ENCODE peak calls at places on chromosomes 16 and 17, in five cellular contexts. W is body of pancreas, A is tibial nerve, Z is adrenal gland, U is testis. Q is an unnamed sample. For H3K4me1, the result is how much of the 10 kb centered on the place peaks cover.

GRCh38 chr16:81737885-81738536 is 41.1 kb upstream of the PLCG2 start:
- DNase-seq in W (peak), A (peak), Z (peak), U (peak), Q (peak)

GRCh38 chr17:42016411-42016831 is 818 bp downstream of the DNAJC7 start:
- DNase-seq in W (no peak), A (no peak), Z (no peak), U (peak), Q (no peak)

GRCh38 chr16:68760671-68761275 is 23.7 kb downstream of the CDH1 start:
- DNase-seq in W (peak), A (no peak), Z (no peak), U (no peak), Q (no peak)

GRCh38 chr16:14148569-14148968 is 77.5 kb downstream of the MRTFB start:
- DNase-seq in W (no peak), A (no peak), Z (no peak), U (no peak), Q (no peak)

GRCh38 chr16:2333772-2334379 is 6.7 kb downstream of the ABCA3 start:
- DNase-seq in W (no peak), A (no peak), Z (peak), U (no peak), Q (no peak)

GRCh38 chr16:84840687-84841627 is 21.2 kb downstream of the CRISPLD2 start:
- DNase-seq in W (no peak), A (no peak), Z (no peak), U (no peak), Q (no peak)

GRCh38 chr16:48542966-48543365 is 67.0 kb downstream of the N4BP1 start:
- DNase-seq in W (no peak), A (no peak), Z (no peak), U (no peak), Q (no peak)

GRCh38 chr16:71367243-71367976 is 8.9 kb downstream of the CALB2 start:
- DNase-seq in W (peak), A (no peak), Z (peak), U (peak), Q (no peak)

GRCh38 chr17:72984925-72985322 is 107.6 kb downstream of the SLC39A11 start:
- DNase-seq in W (no peak), A (no peak), Z (no peak), U (no peak), Q (no peak)

GRCh38 chr16:24013733-24014645 is 178.2 kb downstream of the PRKCB start:
- DNase-seq in W (peak), A (no peak), Z (no peak), U (no peak), Q (no peak)

DNA sequence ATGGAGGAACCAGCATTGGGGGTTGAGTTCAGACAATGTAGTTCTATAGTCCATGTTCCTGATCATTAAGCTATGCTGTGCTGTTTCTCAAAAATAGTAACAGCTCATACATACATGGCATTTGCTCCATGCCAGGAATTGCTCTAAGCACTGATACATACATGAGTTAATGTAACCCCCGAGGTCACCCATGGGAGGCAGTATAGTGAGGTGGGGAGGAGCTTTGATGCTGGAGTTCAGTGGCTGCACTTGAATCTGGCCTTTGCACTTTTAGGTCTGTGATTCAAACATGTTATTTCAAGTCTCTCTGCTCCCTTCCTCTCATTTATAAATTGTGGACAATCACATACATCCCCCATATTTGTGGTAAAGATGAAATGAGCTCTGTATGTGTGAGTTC is 223.1 kb upstream of the WSB1 start:
- DNase-seq in W (no peak), A (no peak), Z (no peak), U (no peak), Q (no peak)
- TF ChIP-seq CTCF in W (no peak), A (no peak), Z (no peak), U (no peak), Q (no peak)

GRCh38 chr17:74464730-74465377 is 1.6 kb upstream of the CD300A start:
- DNase-seq in W (no peak), A (no peak), Z (no peak), U (no peak), Q (no peak)

GRCh38 chr17:74465378-74466110 is 890 bp upstream of the CD300A start:
- DNase-seq in W (no peak), A (no peak), Z (no peak), U (no peak), Q (no peak)

GRCh38 chr17:74466785-74467158 is 338 bp downstream of the CD300A start:
- DNase-seq in W (no peak), A (no peak), Z (no peak), U (no peak), Q (no peak)

GRCh38 chr17:74467221-74467951 is 952 bp downstream of the CD300A start:
- DNase-seq in W (peak), A (no peak), Z (peak), U (no peak), Q (no peak)

DNA sequence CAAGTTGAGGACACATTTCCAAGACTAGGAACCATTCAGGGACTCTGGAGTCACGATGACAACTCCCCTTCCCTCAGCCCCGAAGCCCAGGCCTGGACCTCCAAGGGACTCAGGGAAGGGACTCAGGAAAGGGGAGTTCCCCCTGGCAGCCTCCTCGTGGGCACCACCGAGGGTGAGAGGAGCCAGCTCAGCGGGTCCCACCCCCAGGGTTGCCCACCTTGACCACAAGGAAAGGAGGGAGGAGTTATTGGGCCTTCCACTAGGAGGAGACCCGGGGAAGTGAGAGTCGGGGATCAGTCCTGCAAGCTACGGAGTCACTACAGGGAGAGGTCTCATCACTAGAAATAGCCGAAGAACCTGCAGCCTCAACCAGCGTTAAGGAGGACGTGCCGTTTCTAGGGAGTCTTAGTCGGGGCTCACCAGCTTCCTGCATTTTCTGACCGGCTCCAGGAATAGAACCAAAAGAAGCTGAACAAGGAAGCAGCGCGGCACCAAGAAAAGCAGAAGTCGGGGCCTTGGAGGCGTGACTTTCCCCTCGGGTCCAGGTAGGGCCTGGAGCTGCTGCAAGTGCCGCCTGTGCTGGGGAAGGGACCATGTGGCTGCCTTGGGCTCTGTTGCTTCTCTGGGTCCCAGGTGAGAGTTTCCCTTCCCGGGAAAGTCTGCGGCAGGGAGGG is at the start of gene CD300A:
- DNase-seq in W (peak), A (peak), Z (peak), U (peak), Q (no peak)
- TF ChIP-seq POLR2A in W (peak), A (no peak), Z (no peak), U (no peak), Q (no peak)

GRCh38 chr17:48241770-48242497 is 134.4 kb downstream of the SNX11 start:
- DNase-seq in W (no peak), A (no peak), Z (no peak), U (no peak), Q (no peak)
- H3K4me1 ChIP-seq in W (under half), A (under half), Z (under half), U (under half), Q (under half)

GRCh38 chr16:15771694-15772093 is 85.1 kb downstream of the MYH11 start:
- DNase-seq in W (no peak), A (no peak), Z (no peak), U (no peak), Q (no peak)

GRCh38 chr16:15772579-15773293 is 84.1 kb downstream of the MYH11 start:
- DNase-seq in W (no peak), A (no peak), Z (no peak), U (no peak), Q (no peak)

GRCh38 chr16:15775209-15775608 is 81.6 kb downstream of the MYH11 start:
- DNase-seq in W (no peak), A (no peak), Z (no peak), U (no peak), Q (no peak)

GRCh38 chr16:15775663-15776304 is 81.0 kb downstream of the MYH11 start:
- DNase-seq in W (no peak), A (no peak), Z (no peak), U (no peak), Q (no peak)

DNA sequence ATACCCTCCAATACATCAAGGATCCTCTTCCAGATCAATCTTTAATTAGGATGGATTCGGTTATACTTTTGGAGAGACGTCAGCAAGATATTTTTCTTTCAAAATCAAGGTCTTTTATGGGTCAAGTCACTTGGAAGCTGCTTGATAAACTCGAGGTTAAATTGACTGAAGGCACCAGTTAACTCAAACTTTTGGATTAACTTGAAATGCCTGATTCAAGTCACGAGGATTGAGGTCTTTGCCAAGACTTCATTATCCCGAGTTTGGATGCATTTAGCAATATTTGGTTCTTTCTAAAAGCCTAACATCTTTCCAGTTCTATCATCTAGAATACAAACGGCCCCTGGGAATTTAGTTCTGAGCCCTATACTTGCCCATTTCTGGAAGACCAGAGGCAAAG is 82.9 kb downstream of the MYH11 start:
- DNase-seq in W (no peak), A (no peak), Z (no peak), U (no peak), Q (no peak)
- TF ChIP-seq CTCF in W (no peak), A (no peak), Z (no peak), U (no peak), Q (no peak)

DNA sequence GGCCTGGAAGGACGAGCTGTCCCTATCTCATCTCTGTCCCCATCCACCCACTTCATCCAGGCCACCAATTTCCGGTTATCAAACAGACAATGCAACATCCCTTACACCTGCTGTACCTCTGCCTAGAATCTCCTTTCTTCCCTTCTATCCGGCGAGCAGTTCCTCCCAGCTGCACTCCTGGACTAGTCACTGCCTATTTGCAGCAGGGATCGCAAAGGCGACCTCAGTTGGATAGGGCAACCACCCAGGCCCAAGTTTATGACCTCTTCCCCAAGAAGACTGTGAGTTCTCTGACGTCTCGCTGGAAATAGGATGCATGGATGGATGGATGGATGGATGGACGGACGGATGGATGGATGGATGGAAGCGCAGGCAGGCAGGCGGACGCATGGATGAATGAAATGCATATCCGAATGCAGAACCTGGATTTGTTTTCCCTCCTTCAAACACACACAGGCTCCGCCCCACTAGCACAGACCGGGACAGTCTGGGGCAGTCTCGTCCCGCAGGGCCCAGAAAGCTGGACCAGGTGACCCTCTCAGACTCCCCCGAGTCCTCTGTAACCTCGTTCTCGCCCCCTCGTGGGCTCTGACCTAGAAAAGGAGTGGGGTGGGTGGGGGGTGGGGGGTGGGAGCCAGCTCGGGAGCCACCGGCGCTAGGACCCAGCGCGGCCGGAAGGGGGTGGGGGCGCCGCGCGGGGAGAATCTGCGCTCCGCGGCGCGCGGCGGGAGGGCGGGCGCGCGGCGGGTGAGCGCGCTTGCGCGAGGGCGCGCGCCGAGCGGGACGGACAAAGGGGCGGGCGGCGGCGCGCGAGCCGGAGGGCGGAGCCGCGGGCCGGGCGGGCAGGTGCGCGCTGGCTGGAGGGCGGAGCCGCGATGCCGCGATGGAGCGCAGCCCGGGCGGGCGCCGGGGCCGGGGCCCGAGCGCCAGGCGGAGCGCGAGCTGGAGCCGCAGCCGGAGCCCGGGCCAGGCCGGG is at the start of gene SBK1:
- DNase-seq in W (peak), A (peak), Z (peak), U (peak), Q (peak)
- TF ChIP-seq POLR2A in W (no peak), A (no peak), Z (no peak), U (no peak), Q (no peak)

DNA sequence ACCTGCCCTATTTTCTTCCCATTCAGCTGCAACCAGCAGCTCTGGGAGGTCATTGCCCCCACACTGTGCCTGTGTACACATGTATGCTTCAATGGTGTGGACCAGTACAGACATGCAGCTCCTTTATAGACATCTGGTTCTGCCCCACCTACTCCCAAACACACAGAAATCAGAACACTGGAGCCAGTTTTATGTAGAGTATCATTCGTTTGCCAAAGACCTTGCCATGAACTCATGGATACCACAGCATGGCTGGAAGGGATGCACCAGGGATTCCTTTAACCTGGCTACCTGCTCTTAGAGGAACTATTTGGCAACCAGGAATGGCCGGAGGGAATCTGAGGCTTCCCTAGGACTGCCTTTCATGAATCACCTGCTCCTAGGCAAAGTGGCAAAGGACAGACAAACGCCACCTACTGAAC is 60.4 kb downstream of the ZFHX3 start:
- DNase-seq in W (no peak), A (no peak), Z (no peak), U (no peak), Q (no peak)
- H3K4me1 ChIP-seq in W (half or more), A (half or more), Z (under half), U (under half), Q (under half)

GRCh38 chr17:58680038-58680369 is 11.8 kb downstream of the TEX14 start:
- DNase-seq in W (no peak), A (no peak), Z (no peak), U (no peak), Q (no peak)

GRCh38 chr17:58688521-58688920 is 3.3 kb downstream of the TEX14 start:
- DNase-seq in W (no peak), A (no peak), Z (no peak), U (no peak), Q (no peak)

GRCh38 chr17:58679263-58680037 is 12.4 kb downstream of the TEX14 start:
- DNase-seq in W (no peak), A (no peak), Z (no peak), U (no peak), Q (no peak)

GRCh38 chr17:58686980-58687379 is 4.9 kb downstream of the TEX14 start:
- DNase-seq in W (no peak), A (no peak), Z (no peak), U (no peak), Q (no peak)

GRCh38 chr17:58684003-58684402 is 7.8 kb downstream of the TEX14 start:
- DNase-seq in W (no peak), A (no peak), Z (no peak), U (no peak), Q (no peak)
- TF ChIP-seq CTCF in W (no peak), A (no peak), Z (no peak), U (no peak), Q (no peak)

DNA sequence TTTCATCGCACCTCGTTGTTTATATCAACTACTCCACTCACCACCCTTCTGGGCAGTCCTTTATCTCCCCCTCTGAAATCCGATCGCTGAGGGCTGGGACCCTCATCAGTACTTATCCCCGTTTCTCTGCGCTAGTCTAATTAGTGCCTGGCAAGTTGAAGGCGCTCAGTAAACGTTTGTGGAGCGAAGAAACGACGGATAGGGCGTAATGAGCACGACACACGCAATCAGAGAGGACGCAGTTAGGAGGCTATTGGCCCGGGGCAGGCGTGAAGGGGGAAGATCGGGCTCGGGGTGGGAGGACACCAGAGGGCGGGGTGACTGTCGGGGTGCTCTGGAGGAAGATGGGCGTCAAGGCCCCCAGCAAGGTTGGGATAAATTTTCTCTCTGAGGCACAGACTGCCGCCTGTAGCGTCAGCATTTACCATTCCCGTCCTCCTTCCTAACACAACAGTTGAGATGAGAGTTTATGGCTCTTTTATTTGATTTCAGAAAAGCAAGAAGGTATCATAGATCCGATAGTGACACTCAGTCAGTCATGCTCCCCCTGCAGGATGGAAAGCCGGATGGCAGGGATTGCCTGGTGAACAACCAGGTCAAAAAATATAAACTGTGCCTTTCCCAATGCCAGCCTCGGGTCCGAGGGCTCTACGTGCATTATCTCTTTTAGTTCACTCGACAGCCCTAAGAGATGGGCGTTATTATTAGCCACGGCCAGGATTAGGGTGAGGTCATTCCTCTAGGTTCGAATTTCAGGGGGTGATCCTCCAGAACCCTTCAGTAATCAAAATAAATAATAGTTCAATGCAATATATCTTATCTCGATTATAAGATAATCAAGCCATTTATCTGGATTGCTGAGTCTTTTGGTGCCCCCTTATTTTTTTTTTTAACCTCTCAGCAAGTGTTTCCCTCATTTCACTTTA is 9.5 kb upstream of the ARL4D start:
- DNase-seq in W (peak), A (peak), Z (peak), U (peak), Q (peak)
- TF ChIP-seq POLR2A in W (no peak), A (peak), Z (peak), U (no peak), Q (peak)

GRCh38 chr17:81290230-81290629 is 4.9 kb downstream of the SLC38A10 start:
- DNase-seq in W (no peak), A (no peak), Z (no peak), U (no peak), Q (no peak)

GRCh38 chr17:81291662-81292061 is 3.4 kb downstream of the SLC38A10 start:
- DNase-seq in W (peak), A (peak), Z (peak), U (peak), Q (peak)

GRCh38 chr17:81287741-81288430 is 7.2 kb downstream of the SLC38A10 start:
- DNase-seq in W (no peak), A (no peak), Z (no peak), U (no peak), Q (no peak)

GRCh38 chr17:81288715-81289114 is 6.4 kb downstream of the SLC38A10 start:
- DNase-seq in W (no peak), A (no peak), Z (no peak), U (no peak), Q (no peak)

DNA sequence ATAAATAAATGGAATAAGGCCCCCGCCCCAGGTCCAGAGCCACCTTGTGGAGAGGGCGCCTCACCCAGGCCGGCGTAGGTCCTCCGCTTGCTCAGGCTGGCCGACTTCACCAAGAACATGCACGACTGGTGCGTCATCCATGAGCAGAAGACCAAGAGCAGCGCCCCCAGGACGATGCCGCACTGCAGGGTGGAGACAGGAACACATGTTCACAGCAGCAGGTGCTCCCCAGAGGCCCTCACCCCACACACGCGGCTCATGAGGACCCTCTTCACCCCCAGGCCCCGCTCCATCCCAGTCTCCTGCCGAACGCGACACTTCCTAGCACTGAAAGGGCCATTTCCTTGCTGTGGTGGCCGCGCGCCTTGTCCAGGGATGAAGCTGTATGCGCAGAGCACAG is 5.5 kb downstream of the SLC38A10 start:
- DNase-seq in W (no peak), A (no peak), Z (no peak), U (no peak), Q (no peak)
- H3K4me1 ChIP-seq in W (under half), A (half or more), Z (under half), U (under half), Q (under half)

Q was measured in ovary.